ENCODE peak calls at places on chromosomes 6 and 20, in seven cellular contexts. One of them, this sample, is unnamed.

GRCh38 chr20:3563548-3564177 is 92.8 kb downstream of the ATRN start:
- DNase-seq in progenitor cell of endocrine pancreas: no peak
- DNase-seq in CD8-positive, alpha-beta T cell: no peak
- DNase-seq in colonic mucosa: peak
- DNase-seq in AG10803: peak
- DNase-seq in mesothelial cell of epicardium: no peak
- DNase-seq in adrenal gland: no peak
- DNase-seq in this sample: no peak

GRCh38 chr20:6120491-6120988 is 2.3 kb downstream of the FERMT1 start:
- DNase-seq in adrenal gland: no peak
- DNase-seq in CD8-positive, alpha-beta T cell: no peak
- DNase-seq in AG10803: no peak
- DNase-seq in colonic mucosa: no peak
- DNase-seq in mesothelial cell of epicardium: no peak
- DNase-seq in progenitor cell of endocrine pancreas: no peak
- DNase-seq in this sample: no peak

GRCh38 chr6:116307001-116307400 is 27.3 kb upstream of the TSPYL1 start:
- DNase-seq in CD8-positive, alpha-beta T cell: no peak
- DNase-seq in AG10803: no peak
- DNase-seq in mesothelial cell of epicardium: no peak
- DNase-seq in adrenal gland: no peak
- DNase-seq in colonic mucosa: no peak
- DNase-seq in progenitor cell of endocrine pancreas: no peak
- DNase-seq in this sample: no peak

GRCh38 chr20:63444548-63444947 is 27.9 kb downstream of the KCNQ2 start:
- DNase-seq in adrenal gland: no peak
- DNase-seq in CD8-positive, alpha-beta T cell: no peak
- DNase-seq in colonic mucosa: no peak
- DNase-seq in progenitor cell of endocrine pancreas: no peak
- DNase-seq in mesothelial cell of epicardium: no peak
- DNase-seq in AG10803: no peak
- DNase-seq in this sample: no peak

GRCh38 chr6:106591111-106591825 is 38.0 kb downstream of the RTN4IP1 start:
- DNase-seq in mesothelial cell of epicardium: no peak
- DNase-seq in AG10803: peak
- DNase-seq in adrenal gland: no peak
- DNase-seq in CD8-positive, alpha-beta T cell: no peak
- DNase-seq in progenitor cell of endocrine pancreas: no peak
- DNase-seq in colonic mucosa: no peak
- DNase-seq in this sample: no peak

GRCh38 chr6:87661503-87661902 is 40.5 kb downstream of the AKIRIN2 start:
- DNase-seq in AG10803: peak
- DNase-seq in adrenal gland: no peak
- DNase-seq in colonic mucosa: no peak
- DNase-seq in progenitor cell of endocrine pancreas: no peak
- DNase-seq in CD8-positive, alpha-beta T cell: no peak
- DNase-seq in mesothelial cell of epicardium: no peak
- DNase-seq in this sample: no peak

GRCh38 chr20:53833333-53834043 is 236.9 kb downstream of the BCAS1 start:
- DNase-seq in CD8-positive, alpha-beta T cell: no peak
- DNase-seq in progenitor cell of endocrine pancreas: no peak
- DNase-seq in colonic mucosa: no peak
- DNase-seq in mesothelial cell of epicardium: no peak
- DNase-seq in AG10803: no peak
- DNase-seq in adrenal gland: no peak
- DNase-seq in this sample: no peak

GRCh38 chr20:47950557-47951283 is 165.4 kb upstream of the SULF2 start:
- DNase-seq in colonic mucosa: no peak
- DNase-seq in progenitor cell of endocrine pancreas: no peak
- DNase-seq in mesothelial cell of epicardium: no peak
- DNase-seq in CD8-positive, alpha-beta T cell: no peak
- DNase-seq in AG10803: no peak
- DNase-seq in adrenal gland: no peak
- DNase-seq in this sample: no peak

GRCh38 chr6:121838842-121839241 is 403.4 kb downstream of the GJA1 start:
- DNase-seq in progenitor cell of endocrine pancreas: no peak
- DNase-seq in mesothelial cell of epicardium: no peak
- DNase-seq in AG10803: no peak
- DNase-seq in adrenal gland: no peak
- DNase-seq in CD8-positive, alpha-beta T cell: no peak
- DNase-seq in colonic mucosa: no peak
- DNase-seq in this sample: no peak

GRCh38 chr6:148021715-148022114 is 320.9 kb upstream of the SASH1 start:
- DNase-seq in mesothelial cell of epicardium: no peak
- DNase-seq in CD8-positive, alpha-beta T cell: no peak
- DNase-seq in AG10803: no peak
- DNase-seq in adrenal gland: no peak
- DNase-seq in colonic mucosa: peak
- DNase-seq in progenitor cell of endocrine pancreas: no peak
- DNase-seq in this sample: no peak

GRCh38 chr6:151087861-151088598 is 151.7 kb upstream of the AKAP12 start:
- DNase-seq in CD8-positive, alpha-beta T cell: no peak
- DNase-seq in mesothelial cell of epicardium: no peak
- DNase-seq in colonic mucosa: no peak
- DNase-seq in adrenal gland: peak
- DNase-seq in progenitor cell of endocrine pancreas: no peak
- DNase-seq in AG10803: peak
- DNase-seq in this sample: no peak

GRCh38 chr6:82073484-82073883 is 174.1 kb downstream of the IBTK start:
- DNase-seq in colonic mucosa: no peak
- DNase-seq in CD8-positive, alpha-beta T cell: no peak
- DNase-seq in mesothelial cell of epicardium: no peak
- DNase-seq in adrenal gland: no peak
- DNase-seq in progenitor cell of endocrine pancreas: no peak
- DNase-seq in AG10803: no peak
- DNase-seq in this sample: no peak

GRCh38 chr6:106444777-106445507 is 84.4 kb downstream of the CRYBG1 start:
- DNase-seq in colonic mucosa: peak
- DNase-seq in adrenal gland: no peak
- DNase-seq in progenitor cell of endocrine pancreas: no peak
- DNase-seq in mesothelial cell of epicardium: no peak
- DNase-seq in CD8-positive, alpha-beta T cell: no peak
- DNase-seq in AG10803: peak
- DNase-seq in this sample: no peak

GRCh38 chr6:21241231-21242130 is 352.1 kb upstream of the SOX4 start:
- DNase-seq in AG10803: no peak
- DNase-seq in adrenal gland: no peak
- DNase-seq in progenitor cell of endocrine pancreas: no peak
- DNase-seq in colonic mucosa: no peak
- DNase-seq in mesothelial cell of epicardium: no peak
- DNase-seq in CD8-positive, alpha-beta T cell: no peak
- DNase-seq in this sample: no peak

GRCh38 chr6:64712606-64713005 is 994.4 kb downstream of the EYS start:
- DNase-seq in AG10803: no peak
- DNase-seq in mesothelial cell of epicardium: no peak
- DNase-seq in progenitor cell of endocrine pancreas: no peak
- DNase-seq in colonic mucosa: no peak
- DNase-seq in CD8-positive, alpha-beta T cell: no peak
- DNase-seq in adrenal gland: no peak
- DNase-seq in this sample: no peak

GRCh38 chr6:20837189-20837588 is 302.9 kb downstream of the CDKAL1 start:
- DNase-seq in mesothelial cell of epicardium: no peak
- DNase-seq in AG10803: no peak
- DNase-seq in CD8-positive, alpha-beta T cell: no peak
- DNase-seq in adrenal gland: no peak
- DNase-seq in progenitor cell of endocrine pancreas: no peak
- DNase-seq in colonic mucosa: no peak
- DNase-seq in this sample: no peak

GRCh38 chr6:21792177-21792576 is 198.6 kb downstream of the SOX4 start:
- DNase-seq in AG10803: no peak
- DNase-seq in colonic mucosa: no peak
- DNase-seq in CD8-positive, alpha-beta T cell: no peak
- DNase-seq in adrenal gland: no peak
- DNase-seq in progenitor cell of endocrine pancreas: no peak
- DNase-seq in mesothelial cell of epicardium: no peak
- DNase-seq in this sample: no peak

GRCh38 chr20:59743767-59744485 is 139.6 kb downstream of the PHACTR3 start:
- DNase-seq in mesothelial cell of epicardium: no peak
- DNase-seq in adrenal gland: no peak
- DNase-seq in colonic mucosa: peak
- DNase-seq in AG10803: peak
- DNase-seq in progenitor cell of endocrine pancreas: no peak
- DNase-seq in CD8-positive, alpha-beta T cell: no peak
- DNase-seq in this sample: no peak

GRCh38 chr6:111855775-111856174 is 17.5 kb downstream of the FYN start:
- DNase-seq in adrenal gland: no peak
- DNase-seq in CD8-positive, alpha-beta T cell: no peak
- DNase-seq in colonic mucosa: no peak
- DNase-seq in mesothelial cell of epicardium: no peak
- DNase-seq in AG10803: no peak
- DNase-seq in progenitor cell of endocrine pancreas: no peak
- DNase-seq in this sample: no peak

GRCh38 chr20:23565503-23566056 is 2.7 kb downstream of the CST9L start:
- DNase-seq in AG10803: no peak
- DNase-seq in progenitor cell of endocrine pancreas: no peak
- DNase-seq in adrenal gland: peak
- DNase-seq in colonic mucosa: no peak
- DNase-seq in CD8-positive, alpha-beta T cell: no peak
- DNase-seq in mesothelial cell of epicardium: no peak
- DNase-seq in this sample: no peak

GRCh38 chr6:5115168-5115567 is 30.0 kb downstream of the PPP1R3G start:
- DNase-seq in CD8-positive, alpha-beta T cell: no peak
- DNase-seq in adrenal gland: no peak
- DNase-seq in colonic mucosa: peak
- DNase-seq in progenitor cell of endocrine pancreas: no peak
- DNase-seq in mesothelial cell of epicardium: no peak
- DNase-seq in AG10803: peak
- DNase-seq in this sample: no peak

GRCh38 chr20:35146299-35146921 is 726 bp downstream of the EDEM2 start:
- DNase-seq in colonic mucosa: peak
- DNase-seq in AG10803: no peak
- DNase-seq in progenitor cell of endocrine pancreas: peak
- DNase-seq in mesothelial cell of epicardium: no peak
- DNase-seq in adrenal gland: no peak
- DNase-seq in CD8-positive, alpha-beta T cell: no peak
- DNase-seq in this sample: no peak

GRCh38 chr6:47477497-47478232 is at the start of gene CD2AP:
- DNase-seq in colonic mucosa: peak
- DNase-seq in mesothelial cell of epicardium: peak
- DNase-seq in adrenal gland: peak
- DNase-seq in CD8-positive, alpha-beta T cell: peak
- DNase-seq in AG10803: peak
- DNase-seq in progenitor cell of endocrine pancreas: peak
- DNase-seq in this sample: peak

GRCh38 chr20:62716198-62716940 is 7.7 kb downstream of the NTSR1 start:
- DNase-seq in adrenal gland: no peak
- DNase-seq in colonic mucosa: no peak
- DNase-seq in progenitor cell of endocrine pancreas: no peak
- DNase-seq in AG10803: no peak
- DNase-seq in CD8-positive, alpha-beta T cell: no peak
- DNase-seq in mesothelial cell of epicardium: no peak
- DNase-seq in this sample: no peak

GRCh38 chr20:43804781-43805180 is 78.0 kb upstream of the GTSF1L start:
- DNase-seq in progenitor cell of endocrine pancreas: no peak
- DNase-seq in mesothelial cell of epicardium: no peak
- DNase-seq in colonic mucosa: no peak
- DNase-seq in CD8-positive, alpha-beta T cell: no peak
- DNase-seq in adrenal gland: no peak
- DNase-seq in AG10803: no peak
- DNase-seq in this sample: no peak
- TF ChIP-seq CTCF in progenitor cell of endocrine pancreas: no peak
- TF ChIP-seq CTCF in mesothelial cell of epicardium: no peak
- TF ChIP-seq CTCF in colonic mucosa: no peak
- TF ChIP-seq CTCF in CD8-positive, alpha-beta T cell: no peak
- TF ChIP-seq CTCF in adrenal gland: no peak
- TF ChIP-seq CTCF in AG10803: no peak
- TF ChIP-seq CTCF in this sample: no peak

GRCh38 chr6:31426395-31426794 is 23.0 kb downstream of the MICA start:
- DNase-seq in adrenal gland: no peak
- DNase-seq in CD8-positive, alpha-beta T cell: no peak
- DNase-seq in mesothelial cell of epicardium: no peak
- DNase-seq in AG10803: no peak
- DNase-seq in progenitor cell of endocrine pancreas: no peak
- DNase-seq in colonic mucosa: no peak
- DNase-seq in this sample: no peak

GRCh38 chr6:31430449-31430848 is 27.1 kb downstream of the MICA start:
- DNase-seq in progenitor cell of endocrine pancreas: no peak
- DNase-seq in AG10803: no peak
- DNase-seq in mesothelial cell of epicardium: no peak
- DNase-seq in CD8-positive, alpha-beta T cell: no peak
- DNase-seq in adrenal gland: no peak
- DNase-seq in colonic mucosa: no peak
- DNase-seq in this sample: no peak
- TF ChIP-seq CTCF in progenitor cell of endocrine pancreas: no peak
- TF ChIP-seq CTCF in AG10803: no peak
- TF ChIP-seq CTCF in mesothelial cell of epicardium: no peak
- TF ChIP-seq CTCF in CD8-positive, alpha-beta T cell: no peak
- TF ChIP-seq CTCF in adrenal gland: no peak
- TF ChIP-seq CTCF in colonic mucosa: no peak
- TF ChIP-seq CTCF in this sample: no peak

GRCh38 chr6:14511192-14511591 is 393.6 kb downstream of the CD83 start:
- DNase-seq in colonic mucosa: no peak
- DNase-seq in adrenal gland: no peak
- DNase-seq in mesothelial cell of epicardium: no peak
- DNase-seq in CD8-positive, alpha-beta T cell: no peak
- DNase-seq in progenitor cell of endocrine pancreas: no peak
- DNase-seq in AG10803: no peak
- DNase-seq in this sample: no peak
- TF ChIP-seq CTCF in colonic mucosa: no peak
- TF ChIP-seq CTCF in adrenal gland: no peak
- TF ChIP-seq CTCF in mesothelial cell of epicardium: no peak
- TF ChIP-seq CTCF in CD8-positive, alpha-beta T cell: no peak
- TF ChIP-seq CTCF in progenitor cell of endocrine pancreas: no peak
- TF ChIP-seq CTCF in AG10803: no peak
- TF ChIP-seq CTCF in this sample: no peak

GRCh38 chr6:13769655-13770053 is 44.7 kb downstream of the MCUR1 start:
- DNase-seq in colonic mucosa: no peak
- DNase-seq in CD8-positive, alpha-beta T cell: no peak
- DNase-seq in AG10803: no peak
- DNase-seq in mesothelial cell of epicardium: no peak
- DNase-seq in progenitor cell of endocrine pancreas: no peak
- DNase-seq in adrenal gland: no peak
- DNase-seq in this sample: no peak
- TF ChIP-seq CTCF in colonic mucosa: no peak
- TF ChIP-seq CTCF in CD8-positive, alpha-beta T cell: no peak
- TF ChIP-seq CTCF in AG10803: peak
- TF ChIP-seq CTCF in mesothelial cell of epicardium: peak
- TF ChIP-seq CTCF in progenitor cell of endocrine pancreas: no peak
- TF ChIP-seq CTCF in adrenal gland: no peak
- TF ChIP-seq CTCF in this sample: peak

GRCh38 chr6:1015819-1016218 is 296.1 kb upstream of the FOXQ1 start:
- DNase-seq in colonic mucosa: no peak
- DNase-seq in CD8-positive, alpha-beta T cell: no peak
- DNase-seq in progenitor cell of endocrine pancreas: no peak
- DNase-seq in mesothelial cell of epicardium: no peak
- DNase-seq in AG10803: peak
- DNase-seq in adrenal gland: no peak
- DNase-seq in this sample: no peak
- TF ChIP-seq CTCF in colonic mucosa: no peak
- TF ChIP-seq CTCF in CD8-positive, alpha-beta T cell: no peak
- TF ChIP-seq CTCF in progenitor cell of endocrine pancreas: peak
- TF ChIP-seq CTCF in mesothelial cell of epicardium: no peak
- TF ChIP-seq CTCF in AG10803: peak
- TF ChIP-seq CTCF in adrenal gland: no peak
- TF ChIP-seq CTCF in this sample: no peak